ENCODE peak calls at places on chromosomes 4 and X, in four cellular contexts. B is GM23338, M is HepG2, D is PC-3. W is an unnamed sample.

GRCh38 chr4:186845137-186845842 is 121.6 kb upstream of the FAT1 start:
- DNase-seq in D (peak), M (peak), B (no peak), W (peak)

GRCh38 chrX:78527818-78528217 is 131.3 kb downstream of the RTL3 start:
- DNase-seq in D (no peak), M (no peak), B (no peak), W (no peak)

GRCh38 chr4:139245590-139245989 is 34.4 kb downstream of the MGARP start:
- DNase-seq in B (no peak), D (peak), M (no peak), W (peak)

GRCh38 chr4:168741281-168742173 is 244.7 kb downstream of the PALLD start:
- DNase-seq in B (no peak), D (no peak), M (no peak), W (no peak)

GRCh38 chr4:127868196-127868595 is 12.5 kb upstream of the PLK4 start:
- DNase-seq in M (no peak), D (no peak), B (no peak), W (peak)

GRCh38 chr4:107801766-107802211 is 22.9 kb upstream of the SGMS2 start:
- DNase-seq in B (no peak), M (no peak), D (peak), W (peak)

GRCh38 chr4:105780176-105780575 is 71.6 kb downstream of the GSTCD start:
- DNase-seq in D (no peak), B (no peak), M (no peak), W (no peak)

GRCh38 chr4:47122592-47123291 is 91.4 kb downstream of the GABRB1 start:
- DNase-seq in M (peak), B (peak), D (peak), W (peak)

GRCh38 chr4:141899541-141899940 is 263.2 kb downstream of the IL15 start:
- DNase-seq in M (no peak), D (peak), B (no peak), W (peak)

GRCh38 chrX:17226736-17227135 is 148.3 kb upstream of the NHS start:
- DNase-seq in B (peak), D (no peak), M (no peak), W (no peak)

DNA sequence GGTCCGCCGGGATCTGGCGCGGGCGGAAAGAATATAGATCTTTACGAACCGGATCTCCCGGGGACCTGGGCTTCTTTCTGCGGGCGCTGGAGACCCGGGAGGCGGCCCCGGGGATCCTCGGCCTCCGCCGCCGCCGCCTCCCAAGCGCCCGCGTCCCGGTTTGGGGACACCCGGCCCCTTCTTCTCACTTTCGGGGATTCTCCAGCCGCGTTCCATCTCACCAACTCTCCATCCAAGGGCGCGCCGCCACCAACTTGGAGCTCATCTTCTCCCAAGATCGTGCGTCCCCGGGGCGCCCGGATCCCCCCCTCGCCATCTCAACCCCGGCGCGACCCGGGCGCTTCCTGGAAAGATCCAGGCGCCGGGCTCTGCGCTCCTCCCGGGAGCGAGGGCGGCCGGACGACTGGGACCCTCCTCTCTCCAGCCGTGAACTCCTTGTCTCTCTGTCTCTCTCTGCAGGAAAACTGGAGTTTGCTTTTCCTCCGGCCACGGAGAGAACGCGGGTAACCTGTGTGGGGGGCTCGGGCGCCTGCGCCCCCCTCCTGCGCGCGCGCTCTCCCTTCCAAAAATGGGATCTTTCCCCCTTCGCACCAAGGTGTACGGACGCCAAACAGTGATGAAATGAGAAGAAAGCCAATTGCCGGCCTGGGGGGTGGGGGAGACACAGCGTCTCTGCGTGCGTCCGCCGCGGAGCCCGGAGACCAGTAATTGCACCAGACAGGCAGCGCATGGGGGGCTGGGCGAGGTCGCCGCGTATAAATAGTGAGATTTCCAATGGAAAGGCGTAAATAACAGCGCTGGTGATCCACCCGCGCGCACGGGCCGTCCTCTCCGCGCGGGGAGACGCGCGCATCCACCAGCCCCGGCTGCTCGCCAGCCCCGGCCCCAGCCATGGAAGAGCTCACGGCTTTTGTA is at the start of gene SHOX:
- DNase-seq in D (no peak), B (peak), M (no peak), W (no peak)
- TF ChIP-seq EZH2 in D (no peak), B (peak), M (no peak), W (no peak)

GRCh38 chrX:49919617-49920016 is 2.8 kb upstream of the CLCN5 start:
- DNase-seq in D (peak), B (peak), M (peak), W (peak)
- TF ChIP-seq EZH2 in D (no peak), B (no peak), M (no peak), W (no peak)

GRCh38 chr4:88196523-88197185 is 38.2 kb upstream of the ABCG2 start:
- DNase-seq in M (no peak), B (no peak), D (peak), W (no peak)
- TF ChIP-seq EZH2 in M (no peak), B (no peak), D (no peak), W (no peak)

DNA sequence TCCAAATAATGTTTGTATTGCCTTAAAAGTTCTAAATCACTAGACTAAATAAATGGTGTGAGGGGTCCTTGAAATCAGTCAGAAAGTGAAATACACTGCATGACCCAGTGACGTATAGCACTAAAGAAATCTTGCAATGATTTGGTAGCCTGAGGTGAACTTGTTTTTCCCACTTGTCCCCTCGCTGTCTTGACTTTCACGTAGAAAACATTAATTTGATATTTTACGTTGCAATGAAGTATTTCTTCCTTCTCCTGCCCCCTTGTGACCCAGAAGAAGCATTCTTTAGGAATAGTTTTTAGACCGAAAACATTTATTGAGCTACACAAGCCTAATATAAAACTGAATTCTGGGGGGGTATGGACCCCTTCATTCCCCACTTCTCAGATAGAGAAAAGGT is 3.7 kb downstream of the KLB start:
- DNase-seq in M (no peak), B (no peak), D (peak), W (peak)
- TF ChIP-seq EZH2 in M (no peak), B (no peak), D (no peak), W (no peak)

GRCh38 chr4:13538427-13538973 is 5.8 kb downstream of the NKX3-2 start:
- DNase-seq in M (no peak), D (no peak), B (no peak), W (no peak)

GRCh38 chr4:13541176-13541604 is 3.1 kb downstream of the NKX3-2 start:
- DNase-seq in B (no peak), D (no peak), M (no peak), W (no peak)

GRCh38 chr4:13539047-13539720 is 5.1 kb downstream of the NKX3-2 start:
- DNase-seq in B (peak), M (no peak), D (no peak), W (peak)

GRCh38 chr4:13540446-13541175 is 3.7 kb downstream of the NKX3-2 start:
- DNase-seq in D (no peak), M (no peak), B (no peak), W (no peak)

DNA sequence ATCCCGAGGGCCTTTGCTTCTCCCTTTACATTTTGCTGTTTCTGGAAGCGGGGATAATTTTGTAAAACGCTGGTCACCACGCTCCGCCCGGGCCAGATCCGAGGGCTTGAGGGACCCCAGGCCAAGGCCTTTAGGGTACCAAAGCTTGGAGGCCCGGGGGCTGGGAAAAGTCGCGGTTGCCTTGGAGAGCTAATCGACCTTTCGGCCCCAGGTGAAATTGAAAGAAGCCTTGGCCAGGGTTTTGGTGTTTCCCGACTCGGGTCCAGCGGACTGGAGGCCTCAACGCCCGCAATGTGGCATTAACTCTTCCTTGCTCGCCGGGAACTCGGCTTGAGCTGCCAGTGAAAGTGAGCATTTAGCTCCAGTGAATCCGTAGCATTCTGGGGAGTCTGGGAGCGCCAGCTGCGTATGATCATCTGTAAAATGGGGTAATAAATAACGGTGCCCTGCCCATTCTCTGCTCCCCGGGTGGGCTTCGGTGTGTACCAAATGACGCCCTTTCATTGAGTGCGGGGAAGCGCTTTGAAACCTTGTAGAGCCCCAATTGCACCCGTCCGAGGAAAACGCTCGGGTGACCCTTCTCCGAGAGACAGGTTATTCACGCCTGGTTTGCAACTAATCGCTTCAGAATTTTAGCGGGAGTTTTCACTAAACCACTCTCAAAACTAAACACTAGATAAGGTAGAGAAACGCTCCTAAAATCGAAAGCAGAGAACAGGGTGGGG is 4.4 kb downstream of the NKX3-2 start:
- DNase-seq in D (no peak), M (no peak), B (peak), W (no peak)
- TF ChIP-seq EZH2 in D (no peak), M (no peak), B (peak), W (no peak)

DNA sequence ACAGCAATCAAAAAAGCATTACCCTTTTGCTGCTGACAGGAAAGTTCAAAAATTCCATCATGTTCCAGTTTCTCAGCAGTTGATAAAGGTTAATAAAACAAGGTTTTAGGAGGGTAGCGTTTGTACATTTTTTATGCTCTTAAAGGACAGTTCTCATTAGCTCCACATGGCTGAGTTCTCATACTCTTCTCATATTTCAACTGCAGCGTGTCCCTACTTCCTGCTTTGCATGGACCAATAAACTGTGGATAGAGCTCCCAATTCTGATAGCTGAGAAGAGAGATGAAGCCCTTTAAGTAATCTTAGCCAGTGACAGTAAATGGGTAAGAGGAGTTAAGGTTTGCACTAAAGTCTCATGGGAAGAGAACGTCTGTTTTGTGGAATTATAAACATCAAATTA is 53.5 kb downstream of the SPANXA2 start:
- DNase-seq in B (peak), D (peak), M (no peak), W (no peak)
- TF ChIP-seq EZH2 in B (no peak), D (no peak), M (no peak), W (no peak)

DNA sequence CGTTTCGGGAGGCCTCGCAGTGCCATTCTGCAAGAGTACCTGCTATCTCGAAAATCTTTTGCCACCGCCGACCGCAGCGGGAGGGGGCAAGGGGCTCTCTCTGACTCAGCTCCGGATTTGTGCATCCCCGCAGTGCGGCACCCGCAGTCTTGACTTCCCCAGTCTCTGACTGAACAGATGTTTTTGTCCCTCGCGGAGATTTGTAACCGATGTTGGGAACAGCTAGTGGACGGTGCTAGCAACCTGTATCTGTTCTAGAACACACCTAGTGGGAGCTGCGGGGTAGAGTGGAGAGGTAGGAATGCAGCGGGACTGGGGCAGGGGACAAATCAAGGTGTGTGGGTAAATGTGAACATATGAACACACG is 17.2 kb downstream of the NKX6-1 start:
- DNase-seq in M (no peak), B (no peak), D (no peak), W (no peak)
- TF ChIP-seq EZH2 in M (no peak), B (peak), D (no peak), W (no peak)